ENCODE peak calls at places on chromosomes 11 and 22, in seven cellular contexts. R, H, U, O, S, D and G are unnamed samples.

GRCh38 chr11:40602866-40603578 is 856.4 kb downstream of the LRRC4C start:
- DNase-seq in O (no peak), S (no peak), H (peak), D (no peak), U (no peak), R (no peak), G (no peak)

GRCh38 chr22:24146190-24146616 is 35.1 kb upstream of the SUSD2 start:
- DNase-seq in D (no peak), O (peak), R (peak), H (no peak), S (peak), U (peak), G (peak)

GRCh38 chr22:49960967-49961600 is 512 bp downstream of the PIM3 start:
- DNase-seq in D (no peak), U (no peak), H (no peak), R (peak), S (no peak), O (no peak), G (no peak)

GRCh38 chr11:67248653-67249052 is 17.6 kb upstream of the GRK2 start:
- DNase-seq in O (no peak), U (no peak), H (no peak), D (no peak), S (no peak), R (no peak), G (no peak)

GRCh38 chr11:83778598-83778997 is 492.4 kb upstream of the CCDC90B start:
- DNase-seq in R (no peak), O (no peak), U (no peak), H (no peak), D (no peak), S (no peak), G (no peak)

GRCh38 chr11:113690619-113691569 is 15.2 kb downstream of the TMPRSS5 start:
- DNase-seq in U (peak), S (no peak), R (peak), H (no peak), D (no peak), O (no peak), G (peak)

GRCh38 chr22:20060700-20061480 is 19.2 kb upstream of the DGCR8 start:
- DNase-seq in H (no peak), S (no peak), O (no peak), U (no peak), D (no peak), R (no peak), G (no peak)

GRCh38 chr22:41523464-41524221 is 20.6 kb downstream of the POLR3H start:
- DNase-seq in D (no peak), H (no peak), U (peak), S (no peak), O (peak), R (no peak), G (peak)

GRCh38 chr11:19089421-19089820 is 27.5 kb upstream of the ZDHHC13 start:
- DNase-seq in O (no peak), D (no peak), S (no peak), U (no peak), H (no peak), R (no peak), G (no peak)

GRCh38 chr11:118462178-118462577 is 25.9 kb downstream of the KMT2A start:
- DNase-seq in H (no peak), D (no peak), S (no peak), U (no peak), O (no peak), R (no peak), G (no peak)

DNA sequence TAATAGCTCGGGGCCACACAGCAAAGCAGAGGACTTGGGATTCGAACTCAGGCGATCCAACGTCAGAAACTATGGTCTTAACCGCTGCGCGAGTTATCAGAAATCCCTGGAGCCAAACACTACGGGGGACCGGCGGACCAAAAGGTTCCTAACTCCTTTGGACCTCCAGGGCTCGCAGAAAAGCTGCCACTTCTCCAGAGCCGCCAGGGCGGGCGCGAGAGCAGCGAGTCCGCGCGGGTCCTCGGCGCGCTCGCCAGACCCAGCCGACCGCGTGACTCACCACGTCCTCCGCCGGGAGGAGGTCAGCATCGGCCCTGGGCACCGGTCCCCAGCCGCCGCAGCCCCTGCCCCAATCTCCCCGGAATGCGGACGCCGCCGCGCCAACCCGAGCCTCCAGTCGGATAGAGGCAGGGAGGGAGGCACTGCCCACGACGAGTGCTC is 6.0 kb upstream of the ALX4 start:
- DNase-seq in R (no peak), U (peak), H (no peak), D (no peak), O (no peak), S (no peak), G (no peak)
- H3K4me3 ChIP-seq in R (peak), U (no peak), H (no peak), D (no peak), O (peak), S (peak), G (peak)

DNA sequence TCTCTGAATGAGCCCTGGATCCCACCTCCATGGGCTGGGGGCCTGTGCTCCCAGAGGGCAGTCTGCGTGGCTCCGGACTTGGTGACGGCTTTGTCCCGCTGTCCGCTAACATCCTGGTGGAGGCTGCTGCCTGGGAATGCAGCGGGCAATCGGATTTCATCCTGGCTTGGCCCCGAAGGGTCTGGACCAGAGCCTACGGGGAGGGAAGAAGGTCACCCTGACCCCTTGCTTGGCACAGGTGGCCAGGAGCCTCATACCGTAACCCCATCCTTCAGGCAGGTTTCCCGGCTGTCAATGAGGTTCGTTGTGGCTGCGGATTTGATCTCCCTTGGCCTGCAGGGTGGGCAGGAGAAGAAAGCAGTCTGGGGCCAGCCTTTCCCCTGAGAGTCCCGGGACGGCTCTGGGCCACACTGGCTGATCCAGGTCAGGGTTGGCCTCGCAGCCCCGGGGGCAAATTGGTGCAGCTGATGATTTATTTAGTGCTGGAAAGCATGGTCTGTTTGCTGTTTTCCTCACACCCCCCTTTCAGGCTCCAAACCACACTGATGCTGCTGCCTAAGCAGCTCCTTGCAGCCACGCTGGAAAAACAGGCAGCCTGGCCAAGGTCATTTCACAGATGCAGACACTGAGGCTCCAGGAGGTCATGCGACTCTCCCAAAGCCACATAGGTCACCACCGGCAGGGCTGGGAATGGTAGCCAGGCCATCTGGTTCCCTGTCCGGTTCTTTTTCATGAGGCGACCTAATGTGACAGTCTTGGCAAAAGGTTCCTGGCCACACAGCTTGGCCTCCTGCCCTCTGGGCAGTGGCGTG is 15.0 kb downstream of the PRDM11 start:
- DNase-seq in U (no peak), D (no peak), R (no peak), S (no peak), H (no peak), O (no peak), G (no peak)
- TF ChIP-seq CTCF in U (no peak), D (no peak), R (no peak), S (no peak), H (no peak), O (no peak), G (no peak)

DNA sequence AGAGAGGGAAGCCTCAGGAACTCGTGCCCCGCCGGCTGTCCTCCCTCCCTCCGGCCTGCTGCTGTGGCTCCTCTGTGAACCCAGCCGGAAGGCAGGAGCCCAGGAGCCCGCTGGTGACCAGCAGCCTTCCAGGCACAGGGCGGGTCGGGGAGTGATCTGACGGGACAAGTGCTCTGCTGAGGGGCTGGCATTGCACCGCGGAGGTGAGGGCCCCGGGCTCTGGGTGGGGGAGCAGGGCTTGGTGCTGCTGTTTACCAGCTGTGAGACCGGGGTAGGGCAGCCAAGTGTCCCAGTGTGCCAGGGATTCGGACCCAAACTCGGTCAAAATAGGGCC is 53.3 kb downstream of the FLRT1 start:
- DNase-seq in S (no peak), H (no peak), U (no peak), D (no peak), O (no peak), R (no peak), G (no peak)
- H3K4me3 ChIP-seq in S (no peak), H (no peak), U (no peak), D (no peak), O (no peak), R (no peak), G (no peak)

GRCh38 chr11:64803163-64803845 is at the start of gene MAP4K2:
- DNase-seq in H (peak), O (peak), S (peak), D (peak), R (peak), U (peak), G (no peak)
- TF ChIP-seq CTCF in H (peak), O (peak), S (no peak), D (peak), R (no peak), U (peak), G (no peak)

DNA sequence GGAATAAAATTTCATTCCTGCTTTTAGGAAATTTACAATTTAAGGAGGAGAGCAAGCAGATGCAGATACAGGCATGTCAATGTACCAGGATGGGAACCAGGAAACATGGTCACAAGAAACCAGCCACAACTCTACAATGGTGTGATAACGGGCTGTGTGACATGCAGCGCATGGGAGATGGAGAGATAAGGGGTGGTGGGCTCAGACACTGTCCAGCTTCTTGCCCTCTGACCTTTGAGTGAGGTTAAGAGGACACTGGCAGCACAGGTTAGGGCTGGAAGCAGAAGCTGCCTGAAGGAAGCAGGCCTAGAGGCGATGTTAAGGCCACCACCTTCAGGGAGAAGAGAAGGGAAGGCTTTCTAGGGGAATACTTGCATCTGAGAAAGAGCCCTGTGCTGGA is 2.3 kb upstream of the SORL1-AS1 start:
- DNase-seq in U (no peak), R (no peak), H (no peak), D (no peak), O (no peak), S (no peak), G (no peak)
- H3K4me3 ChIP-seq in U (no peak), R (no peak), H (no peak), D (peak), O (no peak), S (no peak), G (no peak)